ENCODE peak calls at places on chromosomes 12 and 14, in four cellular contexts. J is tibial artery, Y is endodermal cell, D is HL-60. V is an unnamed sample.

GRCh38 chr12:52223411-52224039 is 9.5 kb upstream of the KRT7 start:
- DNase-seq in J (no peak), D (no peak), Y (no peak), V (no peak)

GRCh38 chr12:29067430-29067829 is 81.6 kb upstream of the FAR2 start:
- DNase-seq in Y (no peak), D (no peak), J (no peak), V (no peak)

GRCh38 chr14:26636571-26636970 is 38.7 kb upstream of the NOVA1 start:
- DNase-seq in D (no peak), J (no peak), Y (no peak), V (no peak)

GRCh38 chr14:101549154-101549553 is 12.1 kb upstream of the DIO3 start:
- DNase-seq in Y (no peak), J (no peak), D (no peak), V (no peak)

GRCh38 chr14:68495101-68495637 is 297.7 kb downstream of the ZFP36L1 start:
- DNase-seq in D (no peak), J (no peak), Y (no peak), V (no peak)

GRCh38 chr12:98421336-98421735 is 94.1 kb upstream of the TMPO start:
- DNase-seq in Y (no peak), J (no peak), D (no peak), V (no peak)

GRCh38 chr14:63840981-63841380 is 11.8 kb upstream of the SYNE2 start:
- DNase-seq in Y (peak), D (no peak), J (no peak), V (no peak)

GRCh38 chr12:42409471-42409870 is 83.5 kb downstream of the PPHLN1 start:
- DNase-seq in D (no peak), J (no peak), Y (no peak), V (no peak)

GRCh38 chr12:103936679-103937078 is 6.5 kb downstream of the HSP90B1 start:
- DNase-seq in J (no peak), D (no peak), Y (no peak), V (no peak)

GRCh38 chr12:70074510-70074909 is 168.7 kb upstream of the CNOT2 start:
- DNase-seq in Y (peak), D (no peak), J (no peak), V (no peak)

GRCh38 chr12:124496584-124496983 is 70.8 kb downstream of the NCOR2 start:
- DNase-seq in J (no peak), Y (peak), D (no peak), V (no peak)

GRCh38 chr12:52007158-52007921 is 594 bp downstream of the TAMALIN start:
- DNase-seq in J (no peak), Y (peak), D (no peak), V (no peak)

GRCh38 chr12:96441811-96442210 is 41.6 kb upstream of the CDK17 start:
- DNase-seq in Y (no peak), J (no peak), D (no peak), V (no peak)

GRCh38 chr12:131046813-131047788 is 93.4 kb downstream of the ADGRD1 start:
- DNase-seq in D (peak), Y (no peak), J (peak), V (no peak)

GRCh38 chr12:81863406-81863805 is 104.3 kb upstream of the PPFIA2 start:
- DNase-seq in J (no peak), Y (peak), D (no peak), V (no peak)

GRCh38 chr12:15256760-15257159 is 35.5 kb upstream of the RERG start:
- DNase-seq in J (no peak), D (no peak), Y (no peak), V (no peak)

GRCh38 chr12:28415755-28416154 is 225.5 kb downstream of the CCDC91 start:
- DNase-seq in J (no peak), Y (no peak), D (no peak), V (no peak)

GRCh38 chr12:88401153-88401552 is 179.1 kb downstream of the KITLG start:
- DNase-seq in Y (no peak), J (no peak), D (no peak), V (no peak)

GRCh38 chr12:91074068-91074819 is 16.4 kb upstream of the KERA start:
- DNase-seq in Y (no peak), D (no peak), J (no peak), V (no peak)

GRCh38 chr12:76144253-76144564 is 59.7 kb upstream of the NAP1L1 start:
- DNase-seq in J (no peak), Y (no peak), D (peak), V (no peak)

DNA sequence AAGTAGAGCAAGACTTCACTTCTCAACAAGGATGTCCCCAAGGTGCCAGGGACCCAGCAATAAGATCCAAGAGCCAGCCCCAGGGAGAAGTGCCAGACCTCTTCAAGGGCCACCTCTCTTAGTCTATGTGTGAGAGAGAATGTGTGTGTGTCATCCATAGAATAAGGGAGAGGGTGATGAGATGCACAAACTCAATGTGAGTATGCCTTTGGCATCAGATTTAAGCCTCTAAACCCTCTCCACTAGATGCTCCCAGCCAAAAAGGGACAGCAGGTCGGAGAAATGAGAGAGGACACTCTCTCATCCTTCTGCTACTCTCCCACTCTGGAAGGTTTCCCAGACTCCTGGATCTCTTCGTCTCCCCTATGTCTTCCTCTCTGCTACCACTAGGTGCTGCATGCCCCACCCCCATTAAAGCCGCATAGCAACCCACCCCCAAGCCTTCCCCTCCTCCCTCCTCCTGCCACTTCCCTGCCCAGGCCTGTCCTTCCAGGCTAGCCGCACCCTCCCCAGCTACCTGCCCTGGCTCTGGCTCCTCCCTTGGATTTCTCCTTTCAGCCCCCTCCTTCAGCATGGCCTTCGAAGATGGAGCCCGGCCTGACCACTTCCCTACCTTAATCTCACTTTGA is 7.6 kb downstream of the RARG start:
- DNase-seq in Y (peak), D (no peak), J (peak), V (no peak)
- TF ChIP-seq CTCF in Y (peak), D (no peak), J (no peak), V (peak)

DNA sequence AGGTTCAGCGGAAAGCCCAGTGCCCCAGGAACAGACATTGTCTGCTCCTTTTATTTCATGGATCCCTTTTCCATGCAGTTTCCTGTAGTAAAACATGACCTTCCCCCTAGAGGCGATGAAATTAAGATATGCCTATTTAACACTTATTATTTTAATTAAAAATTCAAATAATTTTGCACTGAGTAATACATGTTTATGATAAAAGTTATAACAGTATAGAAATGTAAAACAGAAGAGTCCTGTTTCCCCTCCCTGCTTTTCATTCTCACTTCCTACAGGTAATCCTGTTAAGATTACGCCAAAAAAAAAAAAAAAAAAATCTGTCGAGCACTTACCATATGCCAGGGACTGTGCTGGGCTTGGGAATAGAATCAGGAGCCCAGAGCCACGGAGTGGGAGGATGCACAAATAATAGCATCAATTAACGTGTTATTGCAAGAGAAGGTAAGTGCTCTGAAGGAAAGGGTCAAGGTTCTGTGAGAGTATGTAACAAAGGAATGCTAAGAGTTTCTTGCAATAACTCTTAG is 830 bp upstream of the LPCAT3 start:
- DNase-seq in D (no peak), Y (no peak), J (no peak), V (no peak)
- H3K4me3 ChIP-seq in D (peak), Y (peak), J (peak), V (peak)

GRCh38 chr12:30989754-30990153 is 63.2 kb downstream of the TSPAN11 start:
- DNase-seq in J (no peak), Y (peak), D (no peak), V (peak)
- TF ChIP-seq CTCF in J (no peak), Y (peak), D (no peak), V (peak)

GRCh38 chr14:61438497-61438859 is 117.1 kb downstream of the PRKCH start:
- DNase-seq in J (no peak), Y (no peak), D (no peak), V (no peak)

GRCh38 chr14:61439779-61440418 is 118.5 kb downstream of the PRKCH start:
- DNase-seq in Y (no peak), D (no peak), J (no peak), V (no peak)

GRCh38 chr14:61438860-61439765 is 117.7 kb downstream of the PRKCH start:
- DNase-seq in Y (peak), J (peak), D (peak), V (peak)

GRCh38 chr14:61444215-61444768 is 122.9 kb downstream of the PRKCH start:
- DNase-seq in Y (no peak), J (no peak), D (peak), V (peak)

DNA sequence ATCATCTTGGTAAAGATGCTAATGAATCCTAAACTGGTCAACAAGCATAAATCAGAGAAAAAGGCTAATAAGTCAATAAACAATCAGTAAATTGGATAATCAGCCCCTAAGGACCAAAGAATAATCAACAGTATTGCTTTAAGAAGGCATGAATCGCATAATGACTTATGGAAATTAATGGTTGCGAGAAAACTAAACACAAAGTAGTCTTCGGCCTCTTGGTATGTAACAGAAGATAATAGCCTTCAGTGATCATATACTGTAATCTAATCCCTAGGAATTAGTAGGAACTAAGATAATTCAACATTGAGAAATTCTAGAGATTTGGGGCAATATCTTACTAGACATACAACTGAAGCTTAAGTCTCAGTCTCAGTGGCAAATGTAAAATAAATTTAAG is 122.1 kb downstream of the PRKCH start:
- DNase-seq in Y (no peak), D (no peak), J (no peak), V (no peak)
- H3K4me3 ChIP-seq in Y (no peak), D (no peak), J (no peak), V (no peak)

GRCh38 chr14:21332950-21333349 is 50.9 kb downstream of the SUPT16H start:
- DNase-seq in Y (no peak), J (no peak), D (no peak), V (no peak)

DNA sequence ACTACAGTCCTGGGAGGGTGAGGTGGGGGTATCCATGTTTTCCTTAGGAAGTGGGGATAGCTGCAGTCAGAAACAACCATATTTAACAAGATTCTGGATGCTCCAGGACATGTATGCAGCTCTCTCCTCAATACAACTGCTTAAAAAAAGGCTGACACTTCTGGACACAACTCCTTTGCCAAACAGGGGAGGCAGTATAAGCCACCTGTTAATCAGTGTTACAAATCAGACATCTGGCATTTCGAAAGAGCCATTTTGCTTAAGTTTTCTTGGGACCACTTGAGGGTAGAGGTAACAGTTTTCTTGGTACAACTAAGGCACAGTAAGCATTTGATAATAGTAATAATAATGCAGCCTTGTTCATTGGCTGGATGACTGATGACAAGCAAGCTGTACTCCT is 47.1 kb downstream of the RPGRIP1 start:
- DNase-seq in D (no peak), Y (no peak), J (no peak), V (no peak)
- TF ChIP-seq CTCF in D (no peak), Y (no peak), J (no peak), V (no peak)

GRCh38 chr12:49161092-49161795 is 27.6 kb downstream of the TUBA1A start:
- DNase-seq in J (no peak), Y (no peak), D (peak), V (no peak)
- H3K4me3 ChIP-seq in J (no peak), Y (no peak), D (no peak), V (no peak)

GRCh38 chr12:113184900-113185179 is 438 bp downstream of the DDX54 start:
- DNase-seq in Y (peak), J (peak), D (peak), V (peak)

GRCh38 chr12:113181975-113182374 is 3.3 kb downstream of the DDX54 start:
- DNase-seq in D (no peak), Y (no peak), J (no peak), V (no peak)

GRCh38 chr12:113185180-113186032 is at the start of the genes DDX54 and RITA1:
- DNase-seq in J (peak), Y (peak), D (peak), V (peak)

GRCh38 chr12:113184098-113184899 is 979 bp downstream of the DDX54 start:
- DNase-seq in Y (no peak), D (no peak), J (no peak), V (no peak)

DNA sequence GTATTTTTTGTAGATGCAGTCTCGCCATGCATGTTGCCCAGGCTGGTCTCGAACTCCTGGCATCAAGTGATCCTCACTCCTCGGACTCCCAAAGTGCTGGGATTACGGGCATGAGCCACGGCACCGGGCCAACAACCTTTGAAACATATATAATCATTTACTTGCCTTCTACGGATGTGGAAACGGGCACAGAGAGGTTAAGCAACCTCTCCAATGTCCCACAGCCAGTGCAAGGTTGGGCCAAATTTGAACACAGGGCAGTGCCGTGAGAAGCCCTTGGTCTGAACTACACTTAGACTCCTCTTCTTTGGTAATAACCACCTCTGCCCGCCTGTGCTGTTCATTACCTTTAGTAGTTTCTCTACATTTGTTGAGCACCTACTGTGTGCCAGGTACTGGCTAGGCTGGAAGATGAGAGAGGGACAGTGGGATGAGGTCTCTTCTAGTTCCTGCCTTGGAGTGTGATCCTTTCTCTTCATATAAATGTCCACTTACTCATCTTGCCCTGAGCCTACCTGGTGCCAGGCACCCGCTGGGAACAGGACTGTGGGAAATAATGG is 2.2 kb downstream of the DDX54 start:
- DNase-seq in J (no peak), Y (no peak), D (no peak), V (no peak)
- TF ChIP-seq CTCF in J (no peak), Y (no peak), D (no peak), V (no peak)